ENCODE peak calls at places on chromosomes 11 and 22, in four cellular contexts. O, D, A and L are unnamed samples.

GRCh38 chr22:48651981-48652538 is 1175.6 kb downstream of the BRD1 start:
- DNase-seq in O (no peak), D (no peak), A (no peak), L (no peak)

GRCh38 chr11:107457205-107457557 is 444 bp downstream of the CWF19L2 start:
- DNase-seq in O (no peak), A (no peak), D (peak; percentile 41), L (peak; percentile 15)

GRCh38 chr22:40498454-40499186 is 128.2 kb downstream of the SGSM3 start:
- DNase-seq in O (peak; percentile 99), D (no peak), A (no peak), L (peak; percentile 36)

GRCh38 chr11:63905179-63905578 is 11.8 kb downstream of the RCOR2 start:
- DNase-seq in O (no peak), A (no peak), D (no peak), L (no peak)

GRCh38 chr22:44572414-44573207 is 74.6 kb upstream of the RTL6 start:
- DNase-seq in O (no peak), D (no peak), A (no peak), L (no peak)

GRCh38 chr22:37519268-37520195 is at the start of gene CARD10:
- DNase-seq in D (peak; percentile 67), O (no peak), A (no peak), L (peak; percentile 67)

GRCh38 chr22:42229455-42230149 is 40.9 kb downstream of the TCF20 start:
- DNase-seq in D (no peak), A (no peak), O (no peak), L (no peak)

GRCh38 chr11:33920838-33921613 is 29.1 kb upstream of the LMO2 start:
- DNase-seq in O (no peak), D (no peak), A (peak; percentile 69), L (no peak)

GRCh38 chr11:73652046-73652730 is 5.8 kb downstream of the PLEKHB1 start:
- DNase-seq in O (peak; percentile 97), A (no peak), D (no peak), L (peak; percentile 43)

GRCh38 chr22:47082505-47082904 is 320.1 kb downstream of the TBC1D22A start:
- DNase-seq in D (no peak), A (no peak), O (no peak), L (no peak)

GRCh38 chr11:18775492-18776292 is 15.9 kb downstream of the PTPN5 start:
- DNase-seq in A (no peak), O (peak; percentile 46), D (peak; percentile 71), L (peak; percentile 92)

GRCh38 chr11:6771926-6772898 is at the start of gene OR2AG2:
- DNase-seq in D (no peak), A (peak; percentile 37), O (no peak), L (no peak)

GRCh38 chr11:66007201-66007634 is 4.6 kb upstream of the CST6 start:
- DNase-seq in D (peak; percentile 53), A (no peak), O (no peak), L (no peak)

GRCh38 chr11:85822814-85823213 is 11.9 kb upstream of the SYTL2 start:
- DNase-seq in D (no peak), O (no peak), A (no peak), L (no peak)
- TF ChIP-seq JUNB in D (no peak), O (no peak), A (no peak), L (no peak)

DNA sequence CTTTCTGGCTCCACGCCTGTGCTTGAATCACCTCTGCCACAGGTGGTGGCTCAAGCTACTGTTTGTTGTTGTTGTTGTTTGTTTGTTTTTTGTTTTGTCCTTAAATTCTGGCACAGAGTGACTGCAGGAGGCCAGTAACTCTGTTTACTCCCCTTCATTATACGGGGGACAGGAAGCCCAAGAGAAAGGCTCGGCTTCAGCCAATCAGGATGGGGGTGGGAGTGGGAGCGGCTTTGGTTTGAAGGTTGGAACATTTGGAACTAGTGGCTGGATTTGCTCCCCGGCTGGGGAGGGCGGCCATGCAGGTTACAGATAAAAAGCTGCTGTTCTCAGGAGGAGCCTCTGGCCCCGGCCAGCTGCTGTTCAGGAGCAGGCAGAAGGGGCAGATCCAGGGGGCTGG is 19.7 kb upstream of the CABP2 start:
- DNase-seq in A (no peak), D (peak; percentile 16), O (no peak), L (peak; percentile 56)
- H3K27ac ChIP-seq in A (no peak overlapping the region), D (no peak overlapping the region), O (no peak overlapping the region), L (no peak overlapping the region)

DNA sequence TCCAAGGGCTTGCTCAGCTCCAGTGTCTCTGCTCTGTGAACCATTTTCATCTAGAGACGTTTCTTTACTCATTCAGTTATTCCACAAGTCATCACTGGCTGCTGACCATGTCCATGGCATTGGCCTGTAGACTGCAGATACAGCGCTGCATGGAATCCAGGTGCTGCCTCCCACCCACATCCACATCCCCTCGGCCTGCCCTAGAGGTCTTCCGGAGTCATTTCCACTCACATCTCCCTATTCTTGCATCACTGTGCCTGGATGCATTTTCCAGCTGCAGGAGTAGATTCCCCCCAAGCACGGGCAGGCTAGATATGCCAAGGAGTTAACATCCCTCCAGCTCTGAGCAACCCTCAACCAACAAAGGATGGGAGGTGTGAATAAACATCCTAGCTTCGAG is 68.9 kb downstream of the CHST1 start:
- DNase-seq in A (no peak), D (no peak), O (no peak), L (no peak)
- TF ChIP-seq POLR2AphosphoS5 in A (no peak), D (no peak), O (no peak), L (no peak)

GRCh38 chr11:61119055-61119454 is 16.8 kb downstream of the CD5 start:
- DNase-seq in D (no peak), A (no peak), O (no peak), L (no peak)

GRCh38 chr11:61120865-61121831 is 18.9 kb downstream of the CD5 start:
- DNase-seq in O (no peak), D (no peak), A (no peak), L (no peak)

GRCh38 chr11:61121917-61122316 is 19.6 kb downstream of the CD5 start:
- DNase-seq in D (no peak), O (no peak), A (no peak), L (no peak)

GRCh38 chr11:61119571-61119970 is 17.3 kb downstream of the CD5 start:
- DNase-seq in O (no peak), D (no peak), A (no peak), L (no peak)

DNA sequence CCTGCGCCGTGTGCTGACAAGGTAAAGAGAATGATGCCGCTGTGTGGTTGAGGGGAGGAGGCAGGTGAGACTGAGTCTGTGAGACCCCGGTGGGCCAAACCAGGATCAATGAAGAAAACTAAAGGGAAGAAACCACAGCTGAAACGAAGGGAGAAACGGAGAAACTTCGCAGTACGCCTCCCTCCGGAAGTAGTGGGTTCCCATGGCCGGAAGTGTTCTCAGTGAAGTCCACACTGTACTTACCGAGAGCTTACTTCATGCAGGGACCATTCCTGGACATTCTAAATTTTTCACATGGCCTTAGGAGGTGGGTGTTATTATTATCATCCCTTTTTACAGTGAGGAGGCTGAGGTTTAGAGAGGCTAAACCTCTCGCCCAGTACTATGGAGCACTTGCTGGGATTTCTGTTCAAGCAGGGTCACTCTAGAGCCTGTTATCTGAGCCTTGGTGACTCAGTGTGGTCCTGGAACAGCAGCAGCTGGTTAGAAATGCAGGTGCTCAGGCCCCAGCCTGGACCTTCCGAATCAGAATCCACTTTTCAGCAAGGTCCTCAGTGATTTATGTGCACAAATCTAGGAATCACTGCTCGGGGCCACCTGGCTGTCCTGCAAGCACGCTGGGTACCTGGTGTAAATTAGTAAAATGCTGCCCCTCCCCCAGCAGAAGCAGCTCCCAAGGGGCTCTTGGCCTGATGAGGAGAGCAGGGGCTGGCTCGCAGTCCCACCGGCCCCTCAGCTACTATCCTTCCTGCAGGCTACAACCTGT is 18.0 kb downstream of the CD5 start:
- DNase-seq in D (no peak), O (no peak), A (no peak), L (no peak)
- TF ChIP-seq JUNB in D (no peak), O (no peak), A (no peak), L (no peak)

DNA sequence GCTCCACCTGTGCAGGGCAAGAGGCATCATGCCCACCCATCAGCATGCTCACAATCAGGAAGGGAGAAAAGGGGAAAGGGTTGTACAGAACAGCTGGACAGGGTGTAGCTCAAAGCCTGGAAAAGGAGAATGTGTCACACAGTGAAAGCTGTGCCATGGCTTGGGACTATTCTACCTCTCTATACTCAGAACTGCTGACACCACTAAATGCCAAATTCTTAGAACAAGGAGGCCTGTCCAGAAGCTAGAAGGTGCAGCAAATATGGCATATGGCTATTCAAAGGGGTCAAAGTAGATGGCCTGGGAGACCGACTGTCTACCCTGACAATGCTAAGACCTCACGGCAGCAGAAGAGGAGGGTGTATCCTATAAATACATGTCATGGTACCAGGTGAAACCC is 12.8 kb downstream of the HPS4 start:
- DNase-seq in O (no peak), A (no peak), D (no peak), L (no peak)
- H3K27ac ChIP-seq in O (no peak overlapping the region), A (no peak overlapping the region), D (no peak overlapping the region), L (no peak overlapping the region)

GRCh38 chr22:49962012-49962750 is 1.6 kb downstream of the PIM3 start:
- DNase-seq in A (no peak), D (peak; percentile 82), O (peak; percentile 87), L (peak; percentile 85)

GRCh38 chr22:49959782-49960158 is 802 bp upstream of the PIM3 start:
- DNase-seq in O (peak; percentile 74), A (no peak), D (no peak), L (peak; percentile 62)

GRCh38 chr22:49960159-49960966 is at the start of gene PIM3:
- DNase-seq in O (peak; percentile 94), D (peak; percentile 96), A (peak; percentile 84), L (peak; percentile 93)

GRCh38 chr22:49961601-49962011 is 1.0 kb downstream of the PIM3 start:
- DNase-seq in D (no peak), A (no peak), O (no peak), L (peak; percentile 51)

DNA sequence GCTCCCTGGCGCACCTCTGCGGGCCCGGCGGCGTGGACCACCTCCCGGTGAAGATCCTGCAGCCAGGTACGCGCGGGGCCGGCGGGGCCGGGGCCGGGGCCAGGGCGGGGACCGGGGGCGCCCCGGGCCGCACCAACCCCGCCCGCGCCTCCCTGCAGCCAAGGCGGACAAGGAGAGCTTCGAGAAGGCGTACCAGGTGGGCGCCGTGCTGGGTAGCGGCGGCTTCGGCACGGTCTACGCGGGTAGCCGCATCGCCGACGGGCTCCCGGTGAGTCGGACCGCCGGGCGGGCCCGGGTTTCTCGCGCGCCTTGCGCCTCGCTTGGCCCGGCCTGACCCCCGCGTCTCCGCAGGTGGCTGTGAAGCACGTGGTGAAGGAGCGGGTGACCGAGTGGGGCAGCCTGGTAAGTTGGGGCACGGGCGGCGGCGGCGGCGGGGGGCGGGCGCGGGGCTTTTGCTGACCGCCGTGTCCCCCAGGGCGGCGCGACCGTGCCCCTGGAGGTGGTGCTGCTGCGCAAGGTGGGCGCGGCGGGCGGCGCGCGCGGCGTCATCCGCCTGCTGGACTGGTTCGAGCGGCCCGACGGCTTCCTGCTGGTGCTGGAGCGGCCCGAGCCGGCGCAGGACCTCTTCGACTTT is 512 bp downstream of the PIM3 start:
- DNase-seq in D (no peak), A (no peak), O (no peak), L (peak; percentile 56)
- TF ChIP-seq POLR2AphosphoS5 in D (no peak), A (no peak), O (no peak), L (no peak)

DNA sequence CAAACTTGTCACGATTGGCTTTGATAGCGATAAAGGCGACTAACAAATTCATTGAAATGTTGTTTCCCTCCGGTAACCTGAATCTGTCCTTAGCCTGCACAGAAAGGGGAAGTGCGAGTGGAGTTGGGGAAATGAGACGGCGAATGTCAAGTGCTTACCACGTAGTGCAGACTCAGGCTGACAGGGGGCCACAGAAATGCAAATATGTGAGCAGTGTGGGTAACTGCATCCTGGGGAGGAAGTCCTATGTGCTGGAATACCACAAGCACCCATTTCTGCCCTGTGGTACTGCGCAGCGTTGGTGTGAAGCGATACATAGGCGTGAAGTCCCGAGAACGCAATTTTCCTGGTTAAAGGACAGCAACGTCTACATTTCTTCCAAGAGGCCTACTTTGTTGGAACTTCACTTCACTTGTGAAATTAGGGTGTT is 869 bp upstream of the EIF4ENIF1 start:
- DNase-seq in A (peak; percentile 97), D (peak; percentile 56), O (peak; percentile 77), L (peak; percentile 58)
- TF ChIP-seq JUNB in A (peak; percentile 33), D (no peak), O (no peak), L (no peak)